ENCODE peak calls at places on chromosomes 5 and 9, in five cellular contexts. W, I, C, J and M are unnamed samples.

GRCh38 chr5:171122372-171122771 is 186.7 kb upstream of the TLX3 start:
- DNase-seq in W (no peak), I (no peak), C (no peak), J (no peak), M (no peak)

GRCh38 chr5:117888688-117889087 is 1099.7 kb downstream of the DTWD2 start:
- DNase-seq in W (no peak), I (no peak), C (no peak), J (no peak), M (no peak)

GRCh38 chr5:56451742-56452141 is 218.6 kb upstream of the ANKRD55 start:
- DNase-seq in W (no peak), I (no peak), C (no peak), J (no peak), M (no peak)

GRCh38 chr5:65611524-65611923 is 12.6 kb downstream of the TRIM23 start:
- DNase-seq in W (no peak), I (peak; percentile 43), C (peak; percentile 30), J (no peak), M (no peak)

GRCh38 chr9:135223831-135224230 is 136.4 kb downstream of the OLFM1 start:
- DNase-seq in W (no peak), I (no peak), C (no peak), J (no peak), M (no peak)

GRCh38 chr9:133784731-133785561 is 46.8 kb upstream of the SARDH start:
- DNase-seq in W (no peak), I (no peak), C (no peak), J (no peak), M (no peak)

GRCh38 chr9:125442471-125442870 is 180.8 kb downstream of the GAPVD1 start:
- DNase-seq in W (no peak), I (no peak), C (no peak), J (no peak), M (no peak)

GRCh38 chr9:136625101-136626065 is 37.3 kb upstream of the EGFL7 start:
- DNase-seq in W (peak; percentile 51), I (peak; percentile 21), C (peak; percentile 66), J (peak; percentile 81), M (no peak)

GRCh38 chr5:40429258-40430111 is 250.2 kb upstream of the PTGER4 start:
- DNase-seq in W (peak; percentile 27), I (peak; percentile 86), C (no peak), J (no peak), M (no peak)

GRCh38 chr5:156237361-156237760 is 89.6 kb upstream of the SGCD start:
- DNase-seq in W (no peak), I (no peak), C (no peak), J (no peak), M (no peak)

GRCh38 chr9:84294551-84294950 is 46.0 kb downstream of the SLC28A3 start:
- DNase-seq in W (no peak), I (no peak), C (peak; percentile 5), J (no peak), M (no peak)

GRCh38 chr9:84293001-84293798 is 47.4 kb downstream of the SLC28A3 start:
- DNase-seq in W (no peak), I (no peak), C (no peak), J (no peak), M (no peak)

GRCh38 chr9:84297162-84297821 is 43.3 kb downstream of the SLC28A3 start:
- DNase-seq in W (peak; percentile 73), I (no peak), C (no peak), J (no peak), M (no peak)

GRCh38 chr9:84300271-84300670 is 40.3 kb downstream of the SLC28A3 start:
- DNase-seq in W (peak; percentile 88), I (no peak), C (no peak), J (no peak), M (no peak)

GRCh38 chr9:84296146-84296843 is 44.3 kb downstream of the SLC28A3 start:
- DNase-seq in W (peak; percentile 70), I (peak; percentile 25), C (peak; percentile 15), J (peak; percentile 46), M (no peak)
- H3K27ac ChIP-seq in W (peak overlapping the region; percentile 66), I (no peak overlapping the region), C (no peak overlapping the region), J (peak overlapping the region; percentile 74), M (no peak overlapping the region)

DNA sequence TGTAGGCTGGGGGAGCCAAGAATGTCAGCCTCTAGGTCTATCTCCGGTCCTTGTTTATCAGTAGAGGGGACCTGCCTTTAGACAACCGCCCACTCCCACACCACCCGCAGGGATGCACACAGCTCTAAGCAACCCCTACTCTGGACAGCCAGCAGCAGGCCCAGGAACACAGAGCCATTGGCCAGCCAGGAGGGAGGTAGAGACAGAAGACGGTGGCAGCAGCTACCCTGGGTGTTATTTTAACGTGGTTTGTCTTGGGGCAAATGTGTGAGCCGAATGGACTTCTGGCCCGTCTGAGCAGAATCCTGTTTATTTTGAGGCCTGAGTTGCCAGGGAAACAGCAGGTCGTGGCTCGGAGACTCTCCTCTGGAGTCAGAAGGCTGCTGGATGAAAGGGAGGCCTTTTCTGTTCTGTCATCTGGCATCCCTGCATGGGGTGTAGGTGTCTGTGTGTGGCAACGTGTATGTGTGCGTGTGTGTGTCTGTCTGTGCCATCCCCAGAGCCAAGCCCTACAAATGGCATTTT is 382 bp upstream of the FGF1 start:
- DNase-seq in W (no peak), I (no peak), C (peak; percentile 11), J (no peak), M (peak; percentile 64)
- H3K27ac ChIP-seq in W (no peak overlapping the region), I (no peak overlapping the region), C (no peak overlapping the region), J (no peak overlapping the region), M (peak overlapping the region; percentile 96)

GRCh38 chr5:127813633-127814171 is 110.5 kb downstream of the CCDC192 start:
- DNase-seq in W (peak; percentile 87), I (peak; percentile 83), C (peak; percentile 79), J (peak; percentile 89), M (no peak)

GRCh38 chr5:127812570-127812969 is 109.4 kb downstream of the CCDC192 start:
- DNase-seq in W (no peak), I (no peak), C (no peak), J (no peak), M (no peak)

GRCh38 chr5:127810014-127810413 is 106.8 kb downstream of the CCDC192 start:
- DNase-seq in W (no peak), I (no peak), C (no peak), J (no peak), M (no peak)

GRCh38 chr5:127810707-127811106 is 107.5 kb downstream of the CCDC192 start:
- DNase-seq in W (no peak), I (no peak), C (no peak), J (no peak), M (no peak)

GRCh38 chr5:127814225-127814973 is 111.2 kb downstream of the CCDC192 start:
- DNase-seq in W (no peak), I (no peak), C (no peak), J (no peak), M (no peak)
- H3K27ac ChIP-seq in W (peak overlapping the region; percentile 82), I (peak overlapping the region; percentile 73), C (peak overlapping the region; percentile 81), J (peak overlapping the region; percentile 75), M (no peak overlapping the region)

GRCh38 chr9:3980212-3980611 is 319.7 kb downstream of the GLIS3 start:
- DNase-seq in W (no peak), I (no peak), C (no peak), J (no peak), M (no peak)
- H3K27ac ChIP-seq in W (no peak overlapping the region), I (no peak overlapping the region), C (no peak overlapping the region), J (no peak overlapping the region), M (no peak overlapping the region)